ENCODE peak calls at places on chromosomes 11 and 22, in eight cellular contexts. L is NCI-H446; B is T follicular helper cell; J is hypothalamus; G is stimulated activated CD4-positive, alpha-beta T cell treated with anti-CD3 and anti-CD28 coated beads, Interleukin-1b, Interleukin-23, amount 100 ng/mL, for 48 hours; Y is ovary; F is uterus; R is sciatic nerve. N is an unnamed sample.

GRCh38 chr11:14764213-14764898 is 120.8 kb downstream of the PDE3B start:
- DNase-seq in L (no peak), B (no peak), J (no peak), G (no peak), Y (no peak), F (no peak), R (no peak), N (no peak)

GRCh38 chr11:95231881-95232605 is 1.0 kb upstream of the SESN3 start:
- DNase-seq in L (no peak), B (peak; percentile 55), J (peak; percentile 69), G (peak; percentile 76), Y (peak; percentile 83), F (peak; percentile 63), R (peak; percentile 84), N (no peak)

GRCh38 chr11:68841718-68842426 is at the start of gene CPT1A:
- DNase-seq in L (peak; percentile 22), B (peak; percentile 50), J (peak; percentile 62), G (peak; percentile 73), Y (peak; percentile 75), F (peak; percentile 80), R (peak; percentile 88), N (no peak)

GRCh38 chr11:14189874-14190273 is 169.1 kb downstream of the RRAS2 start:
- DNase-seq in L (no peak), B (no peak), J (peak; percentile 22), G (no peak), Y (peak; percentile 11), F (peak; percentile 50), R (peak; percentile 59), N (no peak)

GRCh38 chr11:68882391-68882790 is 21.2 kb downstream of the MRPL21 start:
- DNase-seq in L (no peak), B (no peak), J (no peak), G (no peak), Y (no peak), F (no peak), R (no peak), N (no peak)

GRCh38 chr22:41600976-41601375 is 11.3 kb upstream of the PMM1 start:
- DNase-seq in L (no peak), B (no peak), J (no peak), G (no peak), Y (no peak), F (no peak), R (no peak), N (no peak)

GRCh38 chr11:28963189-28963588 is 855.0 kb downstream of the METTL15 start:
- DNase-seq in L (no peak), B (no peak), J (no peak), G (no peak), Y (no peak), F (no peak), R (no peak), N (no peak)

GRCh38 chr22:19360300-19360792 is 68.8 kb upstream of the CLTCL1 start:
- DNase-seq in L (no peak), B (no peak), J (no peak), G (no peak), Y (no peak), F (no peak), R (no peak), N (no peak)

GRCh38 chr11:76047766-76048165 is 158.5 kb downstream of the WNT11 start:
- DNase-seq in L (no peak), B (no peak), J (no peak), G (no peak), Y (no peak), F (no peak), R (no peak), N (no peak)

GRCh38 chr22:40819741-40820140 is 595 bp upstream of the SLC25A17 start:
- DNase-seq in L (peak; percentile 36), B (no peak), J (no peak), G (no peak), Y (no peak), F (no peak), R (no peak), N (no peak)

GRCh38 chr22:45083659-45084305 is 74.0 kb upstream of the PHF21B start:
- DNase-seq in L (peak; percentile 26), B (no peak), J (no peak), G (peak; percentile 75), Y (no peak), F (no peak), R (no peak), N (no peak)

GRCh38 chr11:72736452-72737069 is 15.6 kb downstream of the ARAP1 start:
- DNase-seq in L (no peak), B (peak; percentile 56), J (peak; percentile 51), G (peak; percentile 73), Y (no peak), F (no peak), R (no peak), N (no peak)

GRCh38 chr11:33624082-33624481 is 76.5 kb downstream of the C11orf91 start:
- DNase-seq in L (peak; percentile 62), B (no peak), J (no peak), G (no peak), Y (no peak), F (no peak), R (no peak), N (no peak)

GRCh38 chr22:36998620-36999351 is 20.5 kb downstream of the TST start:
- DNase-seq in L (no peak), B (no peak), J (no peak), G (peak; percentile 32), Y (no peak), F (no peak), R (no peak), N (no peak)

GRCh38 chr11:12556155-12556554 is 118.1 kb upstream of the TEAD1 start:
- DNase-seq in L (no peak), B (no peak), J (no peak), G (no peak), Y (no peak), F (peak; percentile 47), R (no peak), N (no peak)